ENCODE peak calls at places on chromosomes 11 and 22, in seven cellular contexts. One of them, this sample, is unnamed.
A peak's percentile ranks its signal among the peaks of the same experiment; 100 is the strongest.

GRCh38 chr22:33906954-33907353 is 13.3 kb downstream of the LARGE1 start:
- DNase-seq in tibial artery: no peak
- DNase-seq in transverse colon: no peak
- DNase-seq in testis: no peak
- DNase-seq in astrocyte of the spinal cord: no peak
- DNase-seq in coronary artery: no peak
- DNase-seq in kidney epithelial cell: no peak
- DNase-seq in this sample: no peak

GRCh38 chr11:11882539-11882938 is 40.8 kb downstream of the USP47 start:
- DNase-seq in tibial artery: no peak
- DNase-seq in transverse colon: no peak
- DNase-seq in testis: no peak
- DNase-seq in astrocyte of the spinal cord: no peak
- DNase-seq in coronary artery: no peak
- DNase-seq in kidney epithelial cell: no peak
- DNase-seq in this sample: no peak

GRCh38 chr11:110433393-110434333 is 3.9 kb downstream of the FDX1 start:
- DNase-seq in tibial artery: no peak
- DNase-seq in transverse colon: no peak
- DNase-seq in testis: no peak
- DNase-seq in astrocyte of the spinal cord: peak; percentile 65
- DNase-seq in coronary artery: no peak
- DNase-seq in kidney epithelial cell: no peak
- DNase-seq in this sample: peak; percentile 39

GRCh38 chr11:128315933-128316332 is 271.4 kb downstream of the ETS1 start:
- DNase-seq in tibial artery: no peak
- DNase-seq in transverse colon: no peak
- DNase-seq in testis: no peak
- DNase-seq in astrocyte of the spinal cord: no peak
- DNase-seq in coronary artery: no peak
- DNase-seq in kidney epithelial cell: no peak
- DNase-seq in this sample: no peak

GRCh38 chr22:22040472-22040871 is 57.9 kb upstream of the TOP3B start:
- DNase-seq in tibial artery: no peak
- DNase-seq in transverse colon: no peak
- DNase-seq in testis: no peak
- DNase-seq in astrocyte of the spinal cord: no peak
- DNase-seq in coronary artery: no peak
- DNase-seq in kidney epithelial cell: no peak
- DNase-seq in this sample: no peak

GRCh38 chr22:46537946-46538815 is 761 bp upstream of the CELSR1 start:
- DNase-seq in tibial artery: no peak
- DNase-seq in transverse colon: no peak
- DNase-seq in testis: no peak
- DNase-seq in astrocyte of the spinal cord: peak; percentile 35
- DNase-seq in coronary artery: no peak
- DNase-seq in kidney epithelial cell: no peak
- DNase-seq in this sample: peak; percentile 68

GRCh38 chr11:62461740-62462522 is 43.1 kb downstream of the SCGB1A1 start:
- DNase-seq in tibial artery: no peak
- DNase-seq in transverse colon: peak; percentile 45
- DNase-seq in testis: peak; percentile 31
- DNase-seq in astrocyte of the spinal cord: peak; percentile 36
- DNase-seq in coronary artery: no peak
- DNase-seq in kidney epithelial cell: no peak
- DNase-seq in this sample: peak; percentile 18

GRCh38 chr11:46210856-46211255 is 66.6 kb upstream of the CREB3L1 start:
- DNase-seq in tibial artery: no peak
- DNase-seq in transverse colon: no peak
- DNase-seq in testis: no peak
- DNase-seq in astrocyte of the spinal cord: no peak
- DNase-seq in coronary artery: no peak
- DNase-seq in kidney epithelial cell: no peak
- DNase-seq in this sample: no peak

GRCh38 chr11:122277553-122277952 is 161.5 kb upstream of the BLID start:
- DNase-seq in tibial artery: no peak
- DNase-seq in transverse colon: no peak
- DNase-seq in testis: no peak
- DNase-seq in astrocyte of the spinal cord: no peak
- DNase-seq in coronary artery: no peak
- DNase-seq in kidney epithelial cell: no peak
- DNase-seq in this sample: no peak

GRCh38 chr11:133078591-133079179 is 453.6 kb downstream of the OPCML start:
- DNase-seq in tibial artery: no peak
- DNase-seq in transverse colon: peak; percentile 20
- DNase-seq in testis: peak; percentile 79
- DNase-seq in astrocyte of the spinal cord: peak; percentile 30
- DNase-seq in coronary artery: no peak
- DNase-seq in kidney epithelial cell: no peak
- DNase-seq in this sample: no peak

GRCh38 chr11:125114518-125114917 is 3.1 kb upstream of the TMEM218 start:
- DNase-seq in tibial artery: no peak
- DNase-seq in transverse colon: no peak
- DNase-seq in testis: no peak
- DNase-seq in astrocyte of the spinal cord: no peak
- DNase-seq in coronary artery: no peak
- DNase-seq in kidney epithelial cell: no peak
- DNase-seq in this sample: no peak

GRCh38 chr11:131758726-131759125 is 388.3 kb downstream of the NTM start:
- DNase-seq in tibial artery: no peak
- DNase-seq in transverse colon: no peak
- DNase-seq in testis: no peak
- DNase-seq in astrocyte of the spinal cord: no peak
- DNase-seq in coronary artery: no peak
- DNase-seq in kidney epithelial cell: no peak
- DNase-seq in this sample: no peak

GRCh38 chr11:67396587-67397398 is 4.9 kb downstream of the PPP1CA start:
- DNase-seq in tibial artery: no peak
- DNase-seq in transverse colon: no peak
- DNase-seq in testis: no peak
- DNase-seq in astrocyte of the spinal cord: no peak
- DNase-seq in coronary artery: no peak
- DNase-seq in kidney epithelial cell: no peak
- DNase-seq in this sample: no peak

GRCh38 chr22:39456262-39457046 is at the start of gene MGAT3:
- DNase-seq in tibial artery: no peak
- DNase-seq in transverse colon: no peak
- DNase-seq in testis: peak; percentile 48
- DNase-seq in astrocyte of the spinal cord: no peak
- DNase-seq in coronary artery: no peak
- DNase-seq in kidney epithelial cell: no peak
- DNase-seq in this sample: no peak

GRCh38 chr11:34650528-34650927 is 29.6 kb downstream of the EHF start:
- DNase-seq in tibial artery: no peak
- DNase-seq in transverse colon: no peak
- DNase-seq in testis: no peak
- DNase-seq in astrocyte of the spinal cord: peak; percentile 66
- DNase-seq in coronary artery: no peak
- DNase-seq in kidney epithelial cell: no peak
- DNase-seq in this sample: peak; percentile 91

GRCh38 chr11:61119055-61119454 is 16.8 kb downstream of the CD5 start:
- DNase-seq in tibial artery: no peak
- DNase-seq in transverse colon: no peak
- DNase-seq in testis: no peak
- DNase-seq in astrocyte of the spinal cord: no peak
- DNase-seq in coronary artery: no peak
- DNase-seq in kidney epithelial cell: no peak
- DNase-seq in this sample: no peak

GRCh38 chr11:45024357-45024756 is 73.7 kb upstream of the TP53I11 start:
- DNase-seq in tibial artery: no peak
- DNase-seq in transverse colon: no peak
- DNase-seq in testis: no peak
- DNase-seq in astrocyte of the spinal cord: no peak
- DNase-seq in coronary artery: no peak
- DNase-seq in kidney epithelial cell: no peak
- DNase-seq in this sample: no peak

GRCh38 chr22:46731246-46732040 is 6.6 kb downstream of the CERK start:
- DNase-seq in tibial artery: no peak
- DNase-seq in transverse colon: peak; percentile 79
- DNase-seq in testis: peak; percentile 69
- DNase-seq in astrocyte of the spinal cord: no peak
- DNase-seq in coronary artery: no peak
- DNase-seq in kidney epithelial cell: no peak
- DNase-seq in this sample: peak; percentile 62

GRCh38 chr11:31106963-31107576 is 262.5 kb downstream of the DCDC1 start:
- DNase-seq in tibial artery: no peak
- DNase-seq in transverse colon: peak; percentile 38
- DNase-seq in testis: peak; percentile 81
- DNase-seq in astrocyte of the spinal cord: peak; percentile 21
- DNase-seq in coronary artery: no peak
- DNase-seq in kidney epithelial cell: peak; percentile 1
- DNase-seq in this sample: peak; percentile 67

GRCh38 chr11:45162064-45162375 is 15.6 kb downstream of the PRDM11 start:
- DNase-seq in tibial artery: no peak
- DNase-seq in transverse colon: no peak
- DNase-seq in testis: no peak
- DNase-seq in astrocyte of the spinal cord: no peak
- DNase-seq in coronary artery: no peak
- DNase-seq in kidney epithelial cell: no peak
- DNase-seq in this sample: no peak

GRCh38 chr11:119964136-119965025 is 173.5 kb downstream of the TRIM29 start:
- DNase-seq in tibial artery: no peak
- DNase-seq in transverse colon: no peak
- DNase-seq in testis: peak; percentile 15
- DNase-seq in astrocyte of the spinal cord: no peak
- DNase-seq in coronary artery: no peak
- DNase-seq in kidney epithelial cell: no peak
- DNase-seq in this sample: peak; percentile 14

GRCh38 chr11:97398246-97398645 is 1008.4 kb downstream of the JRKL start:
- DNase-seq in tibial artery: no peak
- DNase-seq in transverse colon: no peak
- DNase-seq in testis: no peak
- DNase-seq in astrocyte of the spinal cord: peak; percentile 33
- DNase-seq in coronary artery: no peak
- DNase-seq in kidney epithelial cell: no peak
- DNase-seq in this sample: no peak

DNA sequence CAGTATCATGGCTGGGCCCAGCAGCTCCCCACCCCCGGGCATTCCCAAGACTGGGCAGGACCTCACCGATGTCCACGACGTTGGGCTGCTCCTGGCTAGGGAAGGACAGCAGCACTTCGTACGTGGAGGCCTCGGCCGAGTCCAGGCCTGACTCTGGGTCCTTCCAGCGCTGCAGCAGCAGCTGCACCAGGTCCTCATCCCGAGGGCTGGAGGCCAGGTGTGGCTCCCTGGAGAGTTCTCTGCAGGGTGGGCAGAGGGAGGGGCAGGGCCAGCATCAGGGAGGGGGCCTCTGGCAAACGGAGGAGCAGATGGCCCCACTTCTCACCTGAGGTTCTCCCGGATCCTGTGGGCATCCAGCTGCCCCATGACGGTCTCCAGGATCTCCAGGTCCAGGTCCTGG is 341 bp downstream of the NAALADL1 start:
- DNase-seq in tibial artery: no peak
- DNase-seq in transverse colon: no peak
- DNase-seq in testis: no peak
- DNase-seq in astrocyte of the spinal cord: no peak
- DNase-seq in coronary artery: no peak
- DNase-seq in kidney epithelial cell: no peak
- DNase-seq in this sample: no peak
- TF ChIP-seq CTCF in tibial artery: no peak
- TF ChIP-seq CTCF in transverse colon: no peak
- TF ChIP-seq CTCF in testis: no peak
- TF ChIP-seq CTCF in astrocyte of the spinal cord: no peak
- TF ChIP-seq CTCF in coronary artery: no peak
- TF ChIP-seq CTCF in kidney epithelial cell: no peak
- TF ChIP-seq CTCF in this sample: no peak

DNA sequence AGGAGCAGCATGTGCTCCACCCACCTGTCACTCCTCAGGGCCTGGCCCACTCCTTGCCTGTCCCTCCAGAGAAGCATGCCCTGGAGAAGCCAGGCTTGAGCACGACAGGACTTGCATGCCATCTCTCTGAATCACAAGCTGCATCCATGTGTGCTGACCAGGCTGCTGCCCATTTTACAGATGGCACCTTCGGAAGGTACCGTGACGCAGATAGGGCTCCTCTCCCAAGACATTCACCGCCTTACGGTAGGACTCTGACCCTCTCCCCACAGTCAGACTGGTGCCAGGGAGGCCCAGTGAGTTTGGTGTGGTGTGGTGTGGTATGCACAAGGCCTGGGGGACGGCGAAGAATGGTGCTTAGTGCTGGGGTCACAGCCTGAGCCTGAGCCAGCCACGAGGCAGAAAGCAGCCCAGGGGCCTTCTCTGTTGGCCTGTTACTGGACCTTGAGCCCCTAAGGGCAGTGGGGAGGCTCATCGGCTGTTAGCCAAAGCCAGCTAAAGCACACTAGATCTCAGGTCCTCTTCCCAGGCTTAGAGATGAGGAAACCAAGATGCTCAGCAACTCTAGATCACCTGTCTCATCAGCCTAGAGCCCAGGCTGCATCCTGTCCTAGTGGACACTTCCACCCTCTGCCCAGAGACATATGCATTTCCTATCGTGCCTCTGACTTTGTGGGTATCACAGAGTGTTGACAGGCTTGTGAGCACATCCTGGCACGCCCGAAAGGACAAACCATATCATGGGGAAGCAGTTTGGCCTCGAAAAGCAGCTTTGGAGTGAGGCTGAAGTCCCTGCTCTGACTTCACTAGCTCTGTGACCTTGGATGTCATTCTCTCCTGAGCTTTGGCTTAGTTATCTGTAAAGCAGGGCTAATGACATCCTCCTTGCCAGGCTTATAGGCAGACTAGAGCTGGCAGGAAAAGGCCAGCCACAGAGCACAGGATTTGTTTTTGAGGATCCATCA is 17.8 kb downstream of the CYB5R2 start:
- DNase-seq in tibial artery: no peak
- DNase-seq in transverse colon: no peak
- DNase-seq in testis: no peak
- DNase-seq in astrocyte of the spinal cord: no peak
- DNase-seq in coronary artery: peak; percentile 70
- DNase-seq in kidney epithelial cell: no peak
- DNase-seq in this sample: no peak
- TF ChIP-seq CTCF in tibial artery: no peak
- TF ChIP-seq CTCF in transverse colon: no peak
- TF ChIP-seq CTCF in testis: no peak
- TF ChIP-seq CTCF in astrocyte of the spinal cord: no peak
- TF ChIP-seq CTCF in coronary artery: no peak
- TF ChIP-seq CTCF in kidney epithelial cell: no peak
- TF ChIP-seq CTCF in this sample: no peak

GRCh38 chr11:65547446-65548125 is 10.6 kb downstream of the LTBP3 start:
- DNase-seq in tibial artery: no peak
- DNase-seq in transverse colon: no peak
- DNase-seq in testis: no peak
- DNase-seq in astrocyte of the spinal cord: no peak
- DNase-seq in coronary artery: no peak
- DNase-seq in kidney epithelial cell: no peak
- DNase-seq in this sample: no peak
- TF ChIP-seq CTCF in tibial artery: no peak
- TF ChIP-seq CTCF in transverse colon: no peak
- TF ChIP-seq CTCF in testis: no peak
- TF ChIP-seq CTCF in astrocyte of the spinal cord: no peak
- TF ChIP-seq CTCF in coronary artery: no peak
- TF ChIP-seq CTCF in kidney epithelial cell: no peak
- TF ChIP-seq CTCF in this sample: no peak

DNA sequence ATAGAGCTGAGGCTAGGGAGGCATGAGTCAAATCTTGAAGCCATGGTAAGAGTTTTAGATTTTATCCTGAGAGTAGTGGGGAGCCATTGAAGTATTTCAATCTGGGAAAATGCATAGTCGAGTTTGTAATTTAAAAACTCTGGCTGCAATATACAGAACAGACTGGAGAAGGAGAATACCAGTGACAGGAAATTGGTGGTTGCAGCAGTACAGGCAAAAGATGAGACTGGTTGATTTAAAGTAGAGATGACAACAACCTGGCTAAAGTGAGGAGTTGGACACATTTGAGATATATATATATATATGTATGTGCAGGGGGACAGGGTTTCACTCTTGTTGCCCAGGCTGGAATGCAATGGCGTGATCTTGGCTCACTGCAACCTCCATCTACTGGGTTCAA is 6.2 kb downstream of the HORMAD2 start:
- DNase-seq in tibial artery: no peak
- DNase-seq in transverse colon: no peak
- DNase-seq in testis: no peak
- DNase-seq in astrocyte of the spinal cord: no peak
- DNase-seq in coronary artery: no peak
- DNase-seq in kidney epithelial cell: no peak
- DNase-seq in this sample: no peak
- TF ChIP-seq CTCF in tibial artery: no peak
- TF ChIP-seq CTCF in transverse colon: no peak
- TF ChIP-seq CTCF in testis: no peak
- TF ChIP-seq CTCF in astrocyte of the spinal cord: no peak
- TF ChIP-seq CTCF in coronary artery: no peak
- TF ChIP-seq CTCF in kidney epithelial cell: no peak
- TF ChIP-seq CTCF in this sample: no peak